ENCODE peak calls at places on chromosomes 16 and 17, in seven cellular contexts. E is OCI-LY7, X is BE2C, T is psoas muscle, I is IMR-90, P is GM23338, K is Caco-2. W is an unnamed sample. For H3K36me3, the result is how much of the 10 kb centered on the place peaks cover.

GRCh38 chr17:2025622-2026309 is 632 bp upstream of the RTN4RL1 start:
- DNase-seq in I (peak), P (peak), K (peak), E (no peak), X (peak), T (peak), W (peak)

GRCh38 chr16:16861546-16861945 is 482.6 kb downstream of the NPIPA7 start:
- DNase-seq in E (peak), X (peak), I (peak), P (peak), T (no peak), K (peak), W (peak)

GRCh38 chr16:89695875-89696597 is 5.5 kb downstream of the SPATA2L start:
- DNase-seq in T (peak), X (no peak), E (no peak), P (no peak), K (no peak), I (no peak), W (no peak)

GRCh38 chr17:55496094-55496881 is 15.0 kb downstream of the SMIM36 start:
- DNase-seq in I (peak), X (peak), P (no peak), T (no peak), K (peak), E (no peak), W (no peak)

GRCh38 chr17:6244796-6245195 is 174.6 kb downstream of the WSCD1 start:
- DNase-seq in T (no peak), E (no peak), K (no peak), I (no peak), X (no peak), P (no peak), W (no peak)

GRCh38 chr17:15469260-15469659 is 1.8 kb upstream of the CDRT4 start:
- DNase-seq in T (peak), P (no peak), E (no peak), X (peak), I (peak), K (no peak), W (no peak)

GRCh38 chr16:10981697-10982216 is 37.4 kb downstream of the CLEC16A start:
- DNase-seq in X (peak), T (no peak), P (peak), E (peak), I (no peak), K (peak), W (no peak)

GRCh38 chr16:30692381-30693074 is 6.4 kb upstream of the SRCAP start:
- DNase-seq in P (peak), X (no peak), I (no peak), E (no peak), K (no peak), T (no peak), W (no peak)

GRCh38 chr17:3843935-3844516 is 2.0 kb downstream of the NCBP3 start:
- DNase-seq in T (no peak), P (peak), E (peak), X (peak), I (no peak), K (peak), W (no peak)

GRCh38 chr16:88596477-88596876 is 26.3 kb downstream of the ZC3H18 start:
- DNase-seq in E (no peak), T (peak), P (no peak), X (no peak), K (no peak), I (no peak), W (no peak)

GRCh38 chr16:19595043-19595767 is 39.7 kb downstream of the VPS35L start:
- DNase-seq in X (no peak), T (no peak), P (no peak), K (peak), E (no peak), I (peak), W (no peak)

GRCh38 chr17:59941131-59941530 is 23.4 kb downstream of the RNFT1 start:
- DNase-seq in E (no peak), T (no peak), P (no peak), I (no peak), X (no peak), K (no peak), W (no peak)

GRCh38 chr17:32755045-32755805 is 121.7 kb downstream of the MYO1D start:
- DNase-seq in P (peak), I (peak), K (peak), T (no peak), X (no peak), E (peak), W (no peak)

GRCh38 chr17:38600906-38601305 is 4.8 kb downstream of the SRCIN1 start:
- DNase-seq in I (no peak), P (peak), T (no peak), X (no peak), K (no peak), E (no peak), W (no peak)

GRCh38 chr16:67100569-67101300 is 9.0 kb upstream of the PHAF1 start:
- DNase-seq in P (peak), T (no peak), K (peak), X (no peak), I (peak), E (peak), W (no peak)

GRCh38 chr16:49484936-49485335 is 111.3 kb downstream of the C16orf78 start:
- DNase-seq in X (no peak), E (no peak), I (no peak), K (no peak), P (no peak), T (peak), W (no peak)

GRCh38 chr17:30958187-30958586 is 12.7 kb upstream of the RNF135 start:
- DNase-seq in K (no peak), E (peak), T (peak), X (no peak), P (no peak), I (no peak), W (no peak)

GRCh38 chr17:63939401-63939800 is 7.3 kb upstream of the CD79B start:
- DNase-seq in X (no peak), P (no peak), K (no peak), T (peak), E (no peak), I (no peak), W (peak)

GRCh38 chr17:4591529-4591928 is 7.2 kb downstream of the SMTNL2 start:
- DNase-seq in K (no peak), E (no peak), P (no peak), T (peak), X (peak), I (peak), W (no peak)

GRCh38 chr17:62791235-62792121 is 16.6 kb downstream of the MARCHF10 start:
- DNase-seq in X (no peak), K (no peak), E (no peak), T (no peak), P (no peak), I (peak), W (peak)

GRCh38 chr16:71895679-71896385 is 501 bp downstream of the IST1 start:
- DNase-seq in X (no peak), K (peak), T (peak), P (peak), I (peak), E (peak), W (no peak)

GRCh38 chr17:67491009-67491677 is 114.1 kb downstream of the PITPNC1 start:
- DNase-seq in K (no peak), I (peak), T (peak), X (peak), P (peak), E (no peak), W (peak)
- H3K4me3 ChIP-seq in K (no peak), I (peak), T (peak), X (peak), P (peak), E (no peak), W (peak)

GRCh38 chr17:72345536-72345935 is 224.7 kb downstream of the SOX9 start:
- DNase-seq in T (no peak), E (no peak), K (no peak), I (no peak), P (no peak), X (no peak), W (no peak)
- TF ChIP-seq CTCF in T (no peak), E (peak), K (no peak), I (no peak), P (peak), X (peak), W (no peak)

DNA sequence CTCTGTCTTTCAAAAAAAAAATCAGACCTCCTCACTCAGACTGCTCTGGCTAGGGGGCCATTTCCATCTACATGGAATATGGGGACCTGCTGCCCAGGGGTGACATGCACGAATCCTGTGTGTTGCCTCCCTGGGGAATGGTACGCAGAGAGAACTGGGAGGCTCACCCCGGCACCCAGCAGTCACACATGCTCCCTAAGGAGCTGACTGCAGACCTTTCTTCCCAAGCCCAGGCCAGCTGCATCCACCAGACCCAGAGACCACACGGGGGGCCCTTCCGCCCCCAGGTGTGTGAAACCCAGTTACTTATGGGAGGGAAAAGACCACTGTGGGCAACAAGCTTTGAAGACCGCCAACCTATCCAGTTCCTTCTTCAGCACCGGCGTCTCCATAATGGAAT is 7.2 kb upstream of the NLRC3 start:
- DNase-seq in P (no peak), E (no peak), K (no peak), T (peak), X (no peak), I (no peak), W (no peak)
- H3K36me3 ChIP-seq in P (under half), E (half or more), K (under half), T (under half), X (under half), I (under half), W (under half)

DNA sequence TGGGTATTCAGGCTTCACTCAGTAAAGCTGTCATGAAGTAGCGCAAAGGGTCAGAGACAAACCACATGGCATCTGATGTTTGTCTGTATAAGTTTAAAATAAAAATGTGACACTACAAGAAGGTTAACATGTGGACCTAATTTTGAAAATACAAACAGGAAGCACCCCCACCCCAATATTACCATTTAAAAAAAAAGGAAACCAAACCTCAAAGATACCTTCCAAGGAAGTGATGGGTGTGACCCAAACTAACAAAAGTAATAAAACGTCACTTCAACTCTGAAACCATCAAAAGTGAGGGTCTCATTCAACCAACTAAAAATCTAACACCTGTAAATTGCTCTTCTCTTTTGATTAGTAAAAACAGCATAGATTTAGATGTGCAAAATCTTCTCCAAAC is 3.6 kb downstream of the STAT5B start:
- DNase-seq in K (no peak), E (no peak), X (no peak), P (no peak), T (no peak), I (no peak), W (no peak)
- H3K4me3 ChIP-seq in K (no peak), E (peak), X (no peak), P (peak), T (no peak), I (no peak), W (no peak)

GRCh38 chr16:28555593-28555992 is 1.9 kb downstream of the SGF29 start:
- DNase-seq in X (no peak), P (no peak), I (no peak), K (no peak), T (no peak), E (no peak), W (no peak)

GRCh38 chr16:28549301-28549899 is 4.3 kb upstream of the SGF29 start:
- DNase-seq in P (peak), I (peak), K (peak), T (no peak), E (peak), X (no peak), W (no peak)

GRCh38 chr16:28556914-28557320 is 3.2 kb downstream of the SGF29 start:
- DNase-seq in E (no peak), T (no peak), K (no peak), P (no peak), I (no peak), X (no peak), W (no peak)

GRCh38 chr16:28553776-28554633 is at the start of gene SGF29:
- DNase-seq in T (peak), K (peak), P (peak), E (peak), X (peak), I (peak), W (peak)

DNA sequence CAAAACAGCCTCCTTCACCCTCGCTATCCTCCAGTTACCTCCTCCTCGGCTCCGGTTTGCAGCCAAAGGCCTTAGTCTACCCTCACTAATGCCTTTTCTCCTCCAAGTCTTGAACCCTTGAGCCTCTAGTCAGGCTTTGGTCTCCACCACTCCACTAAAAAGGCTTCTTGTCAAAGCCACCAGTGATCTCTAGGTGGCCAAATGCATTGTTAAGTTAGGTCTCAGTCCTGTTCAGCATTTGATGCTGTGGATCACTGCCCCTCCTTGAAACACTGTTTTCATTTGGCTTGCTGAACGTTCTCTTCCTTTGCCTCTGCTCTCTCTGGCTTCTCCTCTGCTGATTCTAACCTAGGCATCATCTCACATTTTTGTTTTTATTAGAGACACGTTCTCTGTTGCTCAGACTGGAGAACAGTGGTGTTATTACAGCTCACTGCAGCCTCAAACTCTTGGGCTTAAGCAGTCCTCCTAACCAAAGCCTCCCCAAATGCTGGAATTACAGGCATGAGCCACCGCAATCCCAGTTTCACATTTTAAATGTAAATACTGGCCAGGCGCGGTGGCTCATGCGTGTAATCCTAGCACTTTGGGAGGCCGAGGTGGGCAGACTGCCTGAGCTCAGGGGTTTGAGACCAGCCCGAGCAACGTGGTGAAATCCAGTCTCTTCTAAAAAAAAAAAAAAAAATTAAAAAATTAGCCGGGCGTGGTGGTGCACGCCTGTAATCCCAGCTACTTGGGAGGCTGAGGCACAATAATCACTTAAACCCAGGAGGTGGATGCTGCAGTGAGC is 1.1 kb downstream of the SGF29 start:
- DNase-seq in T (no peak), P (no peak), X (no peak), K (no peak), E (no peak), I (no peak), W (no peak)
- TF ChIP-seq CTCF in T (no peak), P (no peak), X (no peak), K (no peak), E (no peak), I (no peak), W (no peak)

DNA sequence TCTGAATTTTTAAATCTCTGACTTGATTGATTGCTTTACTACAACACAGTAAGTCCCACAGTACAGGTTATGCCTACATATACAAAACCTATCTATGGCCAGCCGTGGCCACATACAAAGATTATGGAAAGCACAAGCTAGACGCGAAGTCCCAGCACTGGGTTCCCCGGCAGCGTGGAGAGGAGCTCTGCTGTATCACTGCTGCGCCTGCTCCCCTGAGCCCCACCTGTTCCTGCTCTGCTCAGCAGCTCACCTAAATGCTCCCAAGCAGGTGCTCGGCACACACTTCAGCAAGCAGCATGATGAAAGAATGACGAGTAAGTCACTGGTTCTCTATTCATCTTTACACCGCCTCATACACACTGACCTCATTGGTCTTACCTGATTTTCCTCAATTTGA is 20.6 kb downstream of the ZDHHC7 start:
- DNase-seq in I (no peak), E (no peak), X (no peak), P (no peak), K (no peak), T (peak), W (no peak)
- H3K36me3 ChIP-seq in I (half or more), E (half or more), X (half or more), P (under half), K (under half), T (half or more), W (under half)